ENCODE peak calls at places on chromosomes 4 and X, in four cellular contexts. I, X, S and F are unnamed samples.

GRCh38 chr4:67080158-67080557 is 465.1 kb downstream of the CENPC start:
- DNase-seq in I (no peak), X (no peak), S (no peak), F (no peak)

GRCh38 chr4:127400736-127401346 is 231.9 kb upstream of the INTU start:
- DNase-seq in I (peak), X (peak), S (peak), F (peak)

GRCh38 chrX:132467029-132467428 is 21.8 kb downstream of the MBNL3 start:
- DNase-seq in I (no peak), X (no peak), S (peak), F (peak)

GRCh38 chr4:138275946-138276621 is 33.9 kb upstream of the SLC7A11 start:
- DNase-seq in I (no peak), X (no peak), S (peak), F (peak)

GRCh38 chr4:154164931-154165839 is 326.4 kb downstream of the DCHS2 start:
- DNase-seq in I (peak), X (no peak), S (peak), F (peak)

GRCh38 chr4:124449881-124450280 is 262.7 kb downstream of the ANKRD50 start:
- DNase-seq in I (no peak), X (no peak), S (no peak), F (no peak)

GRCh38 chrX:38806054-38806389 is 4.8 kb downstream of the MID1IP1 start:
- DNase-seq in I (peak), X (no peak), S (no peak), F (no peak)

GRCh38 chr4:152094851-152095700 is 334.3 kb upstream of the GATB start:
- DNase-seq in I (no peak), X (no peak), S (no peak), F (peak)

GRCh38 chr4:151318310-151319006 is 6.9 kb downstream of the SH3D19 start:
- DNase-seq in I (no peak), X (no peak), S (no peak), F (no peak)

GRCh38 chrX:10208281-10208856 is 51.6 kb downstream of the CLCN4 start:
- DNase-seq in I (no peak), X (no peak), S (no peak), F (no peak)

GRCh38 chrX:87583679-87584078 is 66.1 kb downstream of the KLHL4 start:
- DNase-seq in I (no peak), X (peak), S (peak), F (no peak)

GRCh38 chr4:26459054-26459755 is 31.1 kb downstream of the CCKAR start:
- DNase-seq in I (no peak), X (peak), S (peak), F (peak)

GRCh38 chr4:7581477-7581876 is 146.7 kb upstream of the PSAPL1 start:
- DNase-seq in I (no peak), X (peak), S (no peak), F (no peak)

GRCh38 chrX:49001521-49002090 is 458 bp downstream of the GRIPAP1 start:
- DNase-seq in I (peak), X (peak), S (peak), F (peak)

GRCh38 chrX:69020316-69020715 is 144.9 kb downstream of the PJA1 start:
- DNase-seq in I (no peak), X (no peak), S (no peak), F (no peak)

GRCh38 chr4:40992472-40993298 is 221.7 kb downstream of the APBB2 start:
- DNase-seq in I (no peak), X (no peak), S (peak), F (peak)

GRCh38 chr4:87093443-87094123 is 126.8 kb downstream of the KLHL8 start:
- DNase-seq in I (no peak), X (peak), S (peak), F (peak)

GRCh38 chr4:182560358-182560757 is 317.2 kb downstream of the TENM3 start:
- DNase-seq in I (no peak), X (peak), S (peak), F (no peak)

GRCh38 chrX:111447298-111447697 is 35.3 kb upstream of the DCX start:
- DNase-seq in I (no peak), X (peak), S (no peak), F (peak)

GRCh38 chr4:41693629-41694028 is 54.9 kb downstream of the PHOX2B start:
- DNase-seq in I (no peak), X (no peak), S (peak), F (peak)

GRCh38 chrX:154458954-154459829 is 1.1 kb downstream of the PLXNA3 start:
- DNase-seq in I (peak), X (no peak), S (no peak), F (no peak)

GRCh38 chrX:44344687-44345086 is 1.2 kb upstream of the EFHC2 start:
- DNase-seq in I (no peak), X (no peak), S (no peak), F (no peak)